ENCODE peak calls at places on chromosomes 1 and 21, in five cellular contexts. One of them, this sample, is unnamed.

GRCh38 chr1:15279576-15280230 is 32.7 kb downstream of the FHAD1 start:
- DNase-seq in IMR-90: no peak
- DNase-seq in H1: no peak
- DNase-seq in neuronal stem cell: no peak
- DNase-seq in H9: peak
- DNase-seq in this sample: no peak

GRCh38 chr1:164838786-164839185 is 279.8 kb downstream of the PBX1 start:
- DNase-seq in IMR-90: no peak
- DNase-seq in H1: no peak
- DNase-seq in neuronal stem cell: no peak
- DNase-seq in H9: no peak
- DNase-seq in this sample: no peak

GRCh38 chr1:151710187-151710586 is 6.4 kb downstream of the CELF3 start:
- DNase-seq in IMR-90: peak
- DNase-seq in H1: no peak
- DNase-seq in neuronal stem cell: peak
- DNase-seq in H9: peak
- DNase-seq in this sample: peak

GRCh38 chr1:20063861-20064292 is 6.1 kb upstream of the PLA2G5 start:
- DNase-seq in IMR-90: peak
- DNase-seq in H1: no peak
- DNase-seq in neuronal stem cell: no peak
- DNase-seq in H9: no peak
- DNase-seq in this sample: peak

GRCh38 chr1:195113471-195113870 is 1494.8 kb downstream of the KCNT2 start:
- DNase-seq in IMR-90: no peak
- DNase-seq in H1: no peak
- DNase-seq in neuronal stem cell: no peak
- DNase-seq in H9: no peak
- DNase-seq in this sample: no peak

GRCh38 chr1:46131727-46132528 is 501 bp downstream of the PIK3R3 start:
- DNase-seq in IMR-90: peak
- DNase-seq in H1: no peak
- DNase-seq in neuronal stem cell: no peak
- DNase-seq in H9: no peak
- DNase-seq in this sample: peak

GRCh38 chr1:19374926-19375325 is 62.8 kb downstream of the SLC66A1 start:
- DNase-seq in IMR-90: no peak
- DNase-seq in H1: no peak
- DNase-seq in neuronal stem cell: no peak
- DNase-seq in H9: no peak
- DNase-seq in this sample: no peak

GRCh38 chr1:35808376-35809155 is 750 bp downstream of the AGO4 start:
- DNase-seq in IMR-90: no peak
- DNase-seq in H1: no peak
- DNase-seq in neuronal stem cell: peak
- DNase-seq in H9: peak
- DNase-seq in this sample: peak

GRCh38 chr1:32321712-32322291 is 14.2 kb downstream of the MARCKSL1 start:
- DNase-seq in IMR-90: no peak
- DNase-seq in H1: no peak
- DNase-seq in neuronal stem cell: no peak
- DNase-seq in H9: no peak
- DNase-seq in this sample: no peak

GRCh38 chr1:68495968-68496679 is 758 bp downstream of the DEPDC1 start:
- DNase-seq in IMR-90: no peak
- DNase-seq in H1: no peak
- DNase-seq in neuronal stem cell: peak
- DNase-seq in H9: no peak
- DNase-seq in this sample: peak

GRCh38 chr21:37139902-37140301 is 66.8 kb downstream of the TTC3 start:
- DNase-seq in IMR-90: peak
- DNase-seq in H1: no peak
- DNase-seq in neuronal stem cell: peak
- DNase-seq in H9: no peak
- DNase-seq in this sample: peak

GRCh38 chr1:8727809-8728213 is 89.6 kb downstream of the RERE start:
- DNase-seq in IMR-90: no peak
- DNase-seq in H1: no peak
- DNase-seq in neuronal stem cell: no peak
- DNase-seq in H9: no peak
- DNase-seq in this sample: no peak

GRCh38 chr1:76868154-76868882 is 1.0 kb downstream of the ST6GALNAC5 start:
- DNase-seq in IMR-90: peak
- DNase-seq in H1: no peak
- DNase-seq in neuronal stem cell: peak
- DNase-seq in H9: peak
- DNase-seq in this sample: peak

GRCh38 chr1:147837845-147838363 is 64.7 kb upstream of the GJA8 start:
- DNase-seq in IMR-90: no peak
- DNase-seq in H1: no peak
- DNase-seq in neuronal stem cell: no peak
- DNase-seq in H9: no peak
- DNase-seq in this sample: no peak

GRCh38 chr1:68917456-68917855 is 420.6 kb upstream of the DEPDC1 start:
- DNase-seq in IMR-90: no peak
- DNase-seq in H1: no peak
- DNase-seq in neuronal stem cell: no peak
- DNase-seq in H9: no peak
- DNase-seq in this sample: no peak

GRCh38 chr1:44377925-44378784 is 23.1 kb upstream of the ERI3 start:
- DNase-seq in IMR-90: peak
- DNase-seq in H1: no peak
- DNase-seq in neuronal stem cell: peak
- DNase-seq in H9: peak
- DNase-seq in this sample: peak

GRCh38 chr1:98906761-98907301 is 97.8 kb downstream of the PLPPR5 start:
- DNase-seq in IMR-90: no peak
- DNase-seq in H1: no peak
- DNase-seq in neuronal stem cell: no peak
- DNase-seq in H9: no peak
- DNase-seq in this sample: no peak

GRCh38 chr1:27634166-27634981 is 611 bp downstream of the FGR start:
- DNase-seq in IMR-90: no peak
- DNase-seq in H1: no peak
- DNase-seq in neuronal stem cell: no peak
- DNase-seq in H9: no peak
- DNase-seq in this sample: peak

GRCh38 chr1:7504438-7504720 is 266.7 kb upstream of the VAMP3 start:
- DNase-seq in IMR-90: no peak
- DNase-seq in H1: no peak
- DNase-seq in neuronal stem cell: no peak
- DNase-seq in H9: no peak
- DNase-seq in this sample: no peak

GRCh38 chr1:164320780-164321683 is 238.0 kb upstream of the PBX1 start:
- DNase-seq in IMR-90: no peak
- DNase-seq in H1: peak
- DNase-seq in neuronal stem cell: peak
- DNase-seq in H9: peak
- DNase-seq in this sample: peak

GRCh38 chr21:42319368-42319767 is 4.2 kb upstream of the TFF3 start:
- DNase-seq in IMR-90: no peak
- DNase-seq in H1: no peak
- DNase-seq in neuronal stem cell: no peak
- DNase-seq in H9: no peak
- DNase-seq in this sample: no peak

GRCh38 chr1:119040489-119040888 is 52.3 kb upstream of the TBX15 start:
- DNase-seq in IMR-90: no peak
- DNase-seq in H1: no peak
- DNase-seq in neuronal stem cell: no peak
- DNase-seq in H9: no peak
- DNase-seq in this sample: no peak

GRCh38 chr1:24892188-24893153 is 37.6 kb downstream of the RUNX3 start:
- DNase-seq in IMR-90: no peak
- DNase-seq in H1: no peak
- DNase-seq in neuronal stem cell: no peak
- DNase-seq in H9: no peak
- DNase-seq in this sample: no peak

GRCh38 chr1:178954937-178955336 is 70.8 kb upstream of the FAM20B start:
- DNase-seq in IMR-90: no peak
- DNase-seq in H1: no peak
- DNase-seq in neuronal stem cell: no peak
- DNase-seq in H9: no peak
- DNase-seq in this sample: no peak

GRCh38 chr1:155481761-155482160 is 80.8 kb downstream of the ASH1L start:
- DNase-seq in IMR-90: no peak
- DNase-seq in H1: no peak
- DNase-seq in neuronal stem cell: no peak
- DNase-seq in H9: no peak
- DNase-seq in this sample: no peak

GRCh38 chr1:43776043-43776761 is 68.9 kb downstream of the ST3GAL3 start:
- DNase-seq in IMR-90: peak
- DNase-seq in H1: no peak
- DNase-seq in neuronal stem cell: no peak
- DNase-seq in H9: no peak
- DNase-seq in this sample: peak

GRCh38 chr1:222798111-222798510 is 16.7 kb upstream of the DISP1 start:
- DNase-seq in IMR-90: peak
- DNase-seq in H1: no peak
- DNase-seq in neuronal stem cell: no peak
- DNase-seq in H9: no peak
- DNase-seq in this sample: peak

GRCh38 chr1:89987170-89987819 is 7.6 kb upstream of the ZNF326 start:
- DNase-seq in IMR-90: peak
- DNase-seq in H1: no peak
- DNase-seq in neuronal stem cell: peak
- DNase-seq in H9: peak
- DNase-seq in this sample: peak

GRCh38 chr1:1629430-1630190 is 2.4 kb upstream of the MMP23B start:
- DNase-seq in IMR-90: no peak
- DNase-seq in H1: no peak
- DNase-seq in neuronal stem cell: no peak
- DNase-seq in H9: no peak
- DNase-seq in this sample: no peak

GRCh38 chr1:198967566-198967965 is 328.7 kb downstream of the PTPRC start:
- DNase-seq in IMR-90: no peak
- DNase-seq in H1: no peak
- DNase-seq in neuronal stem cell: no peak
- DNase-seq in H9: no peak
- DNase-seq in this sample: no peak
- H3K4ac ChIP-seq in IMR-90: no peak
- H3K4ac ChIP-seq in H1: no peak
- H3K4ac ChIP-seq in neuronal stem cell: no peak
- H3K4ac ChIP-seq in H9: no peak
- H3K4ac ChIP-seq in this sample: no peak

GRCh38 chr21:14874379-14874778 is 190.4 kb downstream of the NRIP1 start:
- DNase-seq in IMR-90: no peak
- DNase-seq in H1: no peak
- DNase-seq in neuronal stem cell: no peak
- DNase-seq in H9: no peak
- DNase-seq in this sample: no peak

GRCh38 chr21:14877581-14878228 is 187.1 kb downstream of the NRIP1 start:
- DNase-seq in IMR-90: peak
- DNase-seq in H1: no peak
- DNase-seq in neuronal stem cell: no peak
- DNase-seq in H9: no peak
- DNase-seq in this sample: no peak

GRCh38 chr21:14875186-14875585 is 189.6 kb downstream of the NRIP1 start:
- DNase-seq in IMR-90: no peak
- DNase-seq in H1: no peak
- DNase-seq in neuronal stem cell: no peak
- DNase-seq in H9: no peak
- DNase-seq in this sample: no peak

GRCh38 chr21:14875704-14876364 is 189.0 kb downstream of the NRIP1 start:
- DNase-seq in IMR-90: no peak
- DNase-seq in H1: no peak
- DNase-seq in neuronal stem cell: no peak
- DNase-seq in H9: no peak
- DNase-seq in this sample: no peak

GRCh38 chr21:14876464-14876863 is 188.3 kb downstream of the NRIP1 start:
- DNase-seq in IMR-90: no peak
- DNase-seq in H1: no peak
- DNase-seq in neuronal stem cell: no peak
- DNase-seq in H9: no peak
- DNase-seq in this sample: no peak
- H4K91ac ChIP-seq in IMR-90: peak
- H4K91ac ChIP-seq in H1: no peak
- H4K91ac ChIP-seq in neuronal stem cell: no peak
- H4K91ac ChIP-seq in H9: no peak
- H4K91ac ChIP-seq in this sample: no peak

DNA sequence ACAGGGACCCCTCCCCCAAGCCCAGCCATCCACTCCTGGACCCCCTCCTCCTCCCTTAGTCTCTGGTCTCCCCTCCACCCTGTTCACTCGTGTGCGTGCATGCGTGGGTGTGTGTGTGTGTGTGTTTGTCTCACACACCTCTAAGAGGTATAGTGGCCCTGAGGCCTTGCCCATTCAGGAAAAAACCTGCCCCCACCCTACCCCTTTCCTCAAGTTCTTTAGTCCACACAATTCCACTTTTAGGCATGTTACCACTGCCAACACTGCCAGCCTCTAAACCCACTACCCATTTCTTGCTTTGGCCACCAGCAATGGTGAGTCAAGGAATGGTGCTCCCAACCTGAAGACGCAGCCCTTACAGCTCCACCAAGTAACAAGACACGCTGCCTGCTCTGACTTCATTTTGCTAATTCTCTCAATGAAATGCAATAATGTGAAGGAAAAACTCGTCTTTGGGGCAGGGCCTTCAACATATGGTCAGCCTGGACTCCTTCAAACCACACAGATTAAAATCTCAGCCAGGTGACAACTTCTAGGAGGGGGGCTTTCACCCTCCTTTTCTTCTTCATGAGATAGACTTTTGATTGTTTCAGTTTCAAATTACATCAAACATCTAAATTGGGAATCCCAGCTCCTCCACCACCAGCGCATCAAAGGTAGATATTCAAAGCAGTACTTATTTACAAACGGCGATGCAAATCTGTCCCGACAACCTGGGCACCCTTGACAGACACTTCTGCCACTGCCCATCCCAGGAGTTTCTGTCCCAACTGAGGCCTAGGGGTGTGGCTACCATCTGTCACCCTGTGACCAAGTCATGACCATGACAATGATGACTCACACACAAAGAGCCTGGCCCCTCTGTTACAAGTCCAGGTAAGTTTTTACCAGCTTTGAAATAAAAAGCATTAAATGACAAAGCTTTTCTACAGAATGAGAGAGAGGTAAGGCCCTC is 29.8 kb downstream of the SSBP3 start:
- DNase-seq in IMR-90: no peak
- DNase-seq in H1: no peak
- DNase-seq in neuronal stem cell: no peak
- DNase-seq in H9: no peak
- DNase-seq in this sample: no peak
- H3K4ac ChIP-seq in IMR-90: peak
- H3K4ac ChIP-seq in H1: no peak
- H3K4ac ChIP-seq in neuronal stem cell: no peak
- H3K4ac ChIP-seq in H9: no peak
- H3K4ac ChIP-seq in this sample: peak

DNA sequence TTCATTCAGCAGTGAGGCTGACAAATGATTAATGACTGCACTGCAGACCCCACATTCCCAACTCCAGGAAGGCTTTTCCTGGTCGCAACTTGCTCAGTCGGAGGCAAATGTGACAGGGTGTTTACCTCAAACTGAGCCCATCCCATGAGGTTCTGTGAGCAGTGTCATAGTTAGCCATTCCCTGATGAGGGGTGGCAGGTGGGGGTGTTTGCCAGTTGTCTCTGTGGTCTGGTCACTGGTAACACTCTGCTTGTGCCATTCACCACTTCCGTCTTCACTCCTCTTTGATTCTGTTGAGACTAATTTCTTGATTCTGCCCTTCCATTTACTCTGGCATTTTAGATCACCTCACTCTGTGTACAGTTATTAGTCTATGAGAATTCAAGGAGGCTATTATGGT is 73.5 kb downstream of the NOS1AP start:
- DNase-seq in IMR-90: no peak
- DNase-seq in H1: no peak
- DNase-seq in neuronal stem cell: no peak
- DNase-seq in H9: no peak
- DNase-seq in this sample: no peak
- H4K91ac ChIP-seq in IMR-90: no peak
- H4K91ac ChIP-seq in H1: no peak
- H4K91ac ChIP-seq in neuronal stem cell: no peak
- H4K91ac ChIP-seq in H9: no peak
- H4K91ac ChIP-seq in this sample: no peak

This sample was measured in mesenchymal stem cell.